ENCODE peak calls at places on chromosomes 2 and 18, in six cellular contexts. R, Y, Q, L, N and J are unnamed samples.

GRCh38 chr2:235026649-235027557 is 75.1 kb downstream of the SH3BP4 start:
- DNase-seq in R (no peak), Y (no peak), Q (no peak), L (peak), N (no peak), J (no peak)

GRCh38 chr2:134301099-134301970 is 47.5 kb downstream of the MGAT5 start:
- DNase-seq in R (no peak), Y (no peak), Q (no peak), L (peak), N (peak), J (peak)

GRCh38 chr18:74499633-74500032 is 3.5 kb downstream of the CNDP2 start:
- DNase-seq in R (peak), Y (no peak), Q (no peak), L (no peak), N (peak), J (peak)

GRCh38 chr2:96500385-96501066 is 4.6 kb downstream of the NEURL3 start:
- DNase-seq in R (no peak), Y (no peak), Q (no peak), L (no peak), N (no peak), J (no peak)

GRCh38 chr2:129709030-129709955 is 270.2 kb upstream of the RAB6C start:
- DNase-seq in R (no peak), Y (no peak), Q (no peak), L (no peak), N (no peak), J (no peak)

GRCh38 chr18:6120820-6121279 is 225.5 kb upstream of the TMEM200C start:
- DNase-seq in R (no peak), Y (no peak), Q (no peak), L (no peak), N (peak), J (no peak)

GRCh38 chr2:85106489-85107180 is 26.6 kb upstream of the TCF7L1 start:
- DNase-seq in R (no peak), Y (no peak), Q (no peak), L (peak), N (peak), J (peak)

GRCh38 chr2:215367647-215368492 is 56.0 kb downstream of the ATIC start:
- DNase-seq in R (no peak), Y (no peak), Q (no peak), L (peak), N (peak), J (peak)

GRCh38 chr18:74497778-74498177 is 1.6 kb downstream of the CNDP2 start:
- DNase-seq in R (no peak), Y (no peak), Q (no peak), L (no peak), N (peak), J (no peak)

GRCh38 chr2:157903626-157904025 is 27.5 kb upstream of the ACVR1 start:
- DNase-seq in R (no peak), Y (no peak), Q (no peak), L (no peak), N (no peak), J (no peak)
- H3K4ac ChIP-seq in R (no peak), Y (peak), Q (no peak), L (no peak), N (no peak), J (no peak)

GRCh38 chr2:25044011-25044410 is 2.1 kb downstream of the EFR3B start:
- DNase-seq in R (no peak), Y (no peak), Q (no peak), L (no peak), N (no peak), J (no peak)
- H3K4me3 ChIP-seq in R (no peak), Y (no peak), Q (no peak), L (no peak), N (no peak), J (no peak)

GRCh38 chr2:190876641-190877040 is 4.0 kb upstream of the GLS start:
- DNase-seq in R (no peak), Y (no peak), Q (no peak), L (no peak), N (no peak), J (no peak)
- H4K8ac ChIP-seq in R (no peak), Y (no peak), Q (no peak), L (no peak), N (no peak), J (no peak)

GRCh38 chr18:4510709-4511108 is 55.6 kb upstream of the DLGAP1 start:
- DNase-seq in R (no peak), Y (no peak), Q (peak), L (no peak), N (no peak), J (peak)
- H3K4ac ChIP-seq in R (no peak), Y (peak), Q (no peak), L (no peak), N (no peak), J (no peak)

GRCh38 chr2:120176526-120176925 is 46.7 kb downstream of the TMEM185B start:
- DNase-seq in R (no peak), Y (no peak), Q (no peak), L (no peak), N (no peak), J (no peak)
- H3K4me3 ChIP-seq in R (no peak), Y (no peak), Q (no peak), L (no peak), N (no peak), J (no peak)

GRCh38 chr2:9123069-9123468 is 83.5 kb upstream of the ASAP2 start:
- DNase-seq in R (no peak), Y (no peak), Q (no peak), L (no peak), N (no peak), J (no peak)

GRCh38 chr2:9126540-9126939 is 80.1 kb upstream of the ASAP2 start:
- DNase-seq in R (no peak), Y (no peak), Q (no peak), L (no peak), N (no peak), J (no peak)

GRCh38 chr2:9118383-9118960 is 88.1 kb upstream of the ASAP2 start:
- DNase-seq in R (no peak), Y (no peak), Q (no peak), L (no peak), N (no peak), J (no peak)

GRCh38 chr2:9124231-9124651 is 82.4 kb upstream of the ASAP2 start:
- DNase-seq in R (no peak), Y (no peak), Q (no peak), L (no peak), N (no peak), J (no peak)

DNA sequence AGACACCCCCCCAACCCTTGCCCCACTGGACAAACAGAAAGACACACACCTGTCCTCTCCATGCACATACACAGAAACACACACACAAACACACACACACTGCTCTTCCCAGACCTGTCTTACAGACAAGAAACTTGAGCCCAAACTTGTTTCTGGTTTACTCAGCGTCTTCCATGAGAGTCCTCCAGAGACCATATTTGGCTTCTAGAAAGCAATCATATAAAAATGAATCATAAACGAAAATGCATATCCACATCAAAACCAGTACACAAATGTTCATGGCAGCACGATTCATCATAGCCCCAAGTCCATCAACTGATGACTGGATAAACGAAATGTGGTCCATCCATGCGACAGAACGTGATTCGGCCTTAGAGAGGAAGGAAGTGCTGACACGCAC is 84.2 kb upstream of the ASAP2 start:
- DNase-seq in R (no peak), Y (no peak), Q (no peak), L (no peak), N (no peak), J (no peak)
- H4K8ac ChIP-seq in R (no peak), Y (no peak), Q (no peak), L (no peak), N (no peak), J (no peak)

DNA sequence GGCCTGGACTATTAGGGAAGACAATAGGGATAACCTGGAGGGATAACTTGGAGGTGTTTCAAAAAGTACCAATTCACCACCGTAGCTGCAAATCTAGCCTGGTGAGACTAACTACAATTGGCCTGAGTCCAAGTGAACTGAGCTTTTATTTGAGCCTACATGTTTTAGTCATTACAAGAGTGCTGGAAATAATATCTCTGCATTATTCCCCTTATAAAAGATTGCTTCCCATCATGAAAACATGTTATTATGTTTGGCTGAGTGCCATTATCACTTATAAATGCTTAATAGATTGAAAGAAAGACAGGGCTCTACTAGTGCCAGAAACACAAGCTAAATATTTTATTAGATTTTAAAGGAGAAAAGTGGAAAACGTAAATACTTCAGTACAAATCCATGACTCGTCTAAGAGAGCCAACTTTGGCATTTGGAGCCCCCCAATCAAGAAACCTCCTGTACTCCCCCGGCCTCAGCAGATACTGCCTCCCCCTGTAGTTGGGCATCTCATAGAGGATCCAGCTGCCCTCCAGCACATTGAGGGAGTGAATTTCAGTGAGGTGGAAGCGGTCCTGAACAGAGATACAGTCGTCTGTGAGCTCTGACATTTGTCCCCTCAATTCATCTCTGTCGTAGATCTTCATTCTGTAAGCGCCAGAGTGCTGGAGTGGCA is 3.6 kb downstream of the CRYGB start:
- DNase-seq in R (no peak), Y (no peak), Q (no peak), L (peak), N (no peak), J (no peak)
- H3K4ac ChIP-seq in R (peak), Y (no peak), Q (no peak), L (no peak), N (no peak), J (no peak)

GRCh38 chr2:118848381-118849225 is 1.2 kb upstream of the EN1 start:
- DNase-seq in R (peak), Y (no peak), Q (peak), L (no peak), N (no peak), J (no peak)
- H3K4me3 ChIP-seq in R (no peak), Y (peak), Q (no peak), L (no peak), N (peak), J (peak)

DNA sequence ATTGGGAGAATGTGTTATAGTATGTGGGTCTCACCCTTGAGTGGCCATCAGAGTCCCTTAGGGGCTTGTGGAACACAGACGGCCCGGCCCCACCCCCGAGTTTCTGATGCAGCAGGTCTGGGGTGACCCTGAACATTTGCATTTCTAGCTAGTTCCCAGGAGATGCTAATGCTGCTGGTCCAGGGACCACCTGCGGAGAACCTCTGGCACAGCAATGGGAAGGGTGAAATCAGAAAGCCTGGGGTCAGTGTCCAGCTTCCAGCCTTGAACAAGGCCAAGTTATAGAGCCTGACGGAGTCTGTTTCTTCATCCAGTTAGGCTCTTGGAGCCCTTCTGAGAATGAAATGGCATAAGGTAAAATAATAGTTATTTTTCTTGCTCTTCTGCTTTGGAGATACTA is 126.5 kb downstream of the RGPD3 start:
- DNase-seq in R (no peak), Y (no peak), Q (no peak), L (no peak), N (no peak), J (no peak)
- H4K8ac ChIP-seq in R (no peak), Y (no peak), Q (no peak), L (no peak), N (no peak), J (no peak)

DNA sequence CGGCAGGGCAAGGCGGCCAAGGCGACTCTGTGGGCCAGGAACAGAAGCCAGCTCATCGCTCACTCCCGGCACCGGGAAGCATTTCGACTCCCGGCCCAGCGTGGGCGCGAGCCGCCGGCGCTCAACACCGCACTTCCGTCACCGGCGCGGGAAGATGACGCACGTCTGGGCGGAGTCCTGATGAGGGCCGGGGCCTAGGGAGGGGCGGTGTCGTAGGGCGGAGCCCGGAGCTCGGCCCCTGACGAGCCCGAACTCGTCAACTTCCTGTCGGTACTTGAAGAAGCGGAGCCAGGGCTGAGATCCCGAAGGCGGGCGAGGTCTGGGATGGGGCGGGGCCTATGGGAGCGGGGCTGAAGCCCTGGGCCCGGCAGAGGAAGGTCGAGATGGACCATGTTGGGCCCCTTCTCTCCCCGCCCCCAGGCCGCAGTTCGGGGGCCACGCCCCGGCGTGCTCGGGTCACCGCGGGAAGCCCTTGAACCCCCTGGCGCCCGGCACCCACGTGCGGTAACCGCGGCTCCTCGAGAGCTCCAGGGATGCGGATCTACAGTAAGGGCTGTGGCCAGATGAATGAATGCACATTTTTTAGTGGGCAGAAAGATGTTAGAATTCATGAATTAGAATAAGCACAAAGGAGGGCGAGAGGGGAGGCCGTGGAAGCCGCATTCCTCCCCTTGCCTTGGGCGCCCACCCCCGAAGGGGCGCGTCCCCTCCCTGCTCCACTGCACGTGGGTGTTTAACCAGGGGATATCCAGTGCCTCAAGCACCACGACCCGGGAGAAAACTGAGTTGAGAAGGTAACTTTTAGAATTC is at the start of gene RNASEH1:
- DNase-seq in R (peak), Y (peak), Q (peak), L (peak), N (peak), J (peak)
- H3K4ac ChIP-seq in R (peak), Y (peak), Q (peak), L (peak), N (peak), J (peak)